ENCODE peak calls at places on chromosomes 12 and 14, in six cellular contexts. K is CD8-positive, alpha-beta T cell; M is lower leg skin; N is HCEC 1CT; Y is iris pigment epithelial cell; P is CD4-positive, alpha-beta memory T cell. C is an unnamed sample.

GRCh38 chr14:42950363-42950762 is 1343.7 kb downstream of the LRFN5 start:
- DNase-seq in K (no peak), M (no peak), N (no peak), Y (no peak), P (no peak), C (no peak)

GRCh38 chr14:69005432-69006148 is 26.5 kb upstream of the ACTN1 start:
- DNase-seq in K (no peak), M (peak; percentile 92), N (peak; percentile 84), Y (peak; percentile 95), P (no peak), C (no peak)

GRCh38 chr14:103871596-103872480 is 24.5 kb upstream of the PPP1R13B start:
- DNase-seq in K (peak; percentile 79), M (no peak), N (no peak), Y (no peak), P (peak; percentile 62), C (no peak)

GRCh38 chr12:77032406-77032805 is 33.0 kb downstream of the E2F7 start:
- DNase-seq in K (no peak), M (no peak), N (peak; percentile 82), Y (peak; percentile 62), P (no peak), C (no peak)

GRCh38 chr14:102690509-102691286 is 86.6 kb upstream of the TRAF3 start:
- DNase-seq in K (no peak), M (no peak), N (no peak), Y (no peak), P (no peak), C (no peak)

GRCh38 chr14:71620401-71620800 is 311.8 kb upstream of the RGS6 start:
- DNase-seq in K (no peak), M (no peak), N (peak; percentile 76), Y (peak; percentile 88), P (no peak), C (no peak)

GRCh38 chr14:82905762-82906161 is 1372.1 kb upstream of the SEL1L start:
- DNase-seq in K (no peak), M (no peak), N (no peak), Y (no peak), P (no peak), C (no peak)

GRCh38 chr12:101839324-101840283 is 8.8 kb upstream of the GNPTAB start:
- DNase-seq in K (peak; percentile 73), M (no peak), N (peak; percentile 50), Y (peak; percentile 66), P (peak; percentile 71), C (no peak)

GRCh38 chr12:108526482-108527234 is 11.6 kb downstream of the FICD start:
- DNase-seq in K (no peak), M (no peak), N (no peak), Y (peak; percentile 52), P (no peak), C (no peak)

GRCh38 chr12:120181991-120182631 is 12.4 kb downstream of the GCN1 start:
- DNase-seq in K (no peak), M (no peak), N (peak; percentile 47), Y (peak; percentile 75), P (no peak), C (no peak)

GRCh38 chr14:64540208-64541202 is at the start of gene HSPA2:
- DNase-seq in K (peak; percentile 93), M (peak; percentile 100), N (peak; percentile 97), Y (peak; percentile 100), P (peak; percentile 94), C (peak; percentile 58)

GRCh38 chr12:104715562-104716182 is 242.4 kb downstream of the SLC41A2 start:
- DNase-seq in K (no peak), M (no peak), N (no peak), Y (no peak), P (no peak), C (no peak)

GRCh38 chr14:81206115-81206514 is 14.6 kb downstream of the GTF2A1 start:
- DNase-seq in K (no peak), M (no peak), N (no peak), Y (no peak), P (no peak), C (no peak)

GRCh38 chr12:27179399-27180214 is 64.5 kb upstream of the STK38L start:
- DNase-seq in K (no peak), M (no peak), N (peak; percentile 96), Y (peak; percentile 99), P (peak; percentile 2), C (no peak)

GRCh38 chr12:127822743-127823433 is 444.1 kb upstream of the TMEM132C start:
- DNase-seq in K (no peak), M (no peak), N (no peak), Y (no peak), P (no peak), C (no peak)

GRCh38 chr12:124007810-124008570 is 35.0 kb downstream of the ZNF664 start:
- DNase-seq in K (no peak), M (peak; percentile 61), N (peak; percentile 25), Y (peak; percentile 66), P (no peak), C (no peak)

GRCh38 chr12:89247541-89247942 is 104.8 kb downstream of the DUSP6 start:
- DNase-seq in K (no peak), M (no peak), N (peak; percentile 50), Y (no peak), P (no peak), C (peak; percentile 26)

GRCh38 chr12:49609059-49609874 is 3.8 kb upstream of the FAM186B start:
- DNase-seq in K (no peak), M (no peak), N (no peak), Y (no peak), P (no peak), C (no peak)

GRCh38 chr14:82403972-82404371 is 870.3 kb upstream of the SEL1L start:
- DNase-seq in K (no peak), M (no peak), N (no peak), Y (no peak), P (no peak), C (no peak)

GRCh38 chr14:55580401-55581010 is 499 bp downstream of the KTN1 start:
- DNase-seq in K (peak; percentile 60), M (peak; percentile 88), N (peak; percentile 17), Y (no peak), P (peak; percentile 58), C (no peak)

GRCh38 chr12:84911331-84912190 is 1.0 kb downstream of the SLC6A15 start:
- DNase-seq in K (no peak), M (peak; percentile 91), N (peak; percentile 87), Y (peak; percentile 93), P (no peak), C (peak; percentile 36)

GRCh38 chr14:29643415-29644206 is 284.0 kb downstream of the PRKD1 start:
- DNase-seq in K (no peak), M (no peak), N (peak; percentile 26), Y (peak; percentile 81), P (no peak), C (no peak)

GRCh38 chr12:65656904-65657351 is 167.4 kb upstream of the HMGA2 start:
- DNase-seq in K (no peak), M (no peak), N (peak; percentile 100), Y (peak; percentile 99), P (no peak), C (no peak)

GRCh38 chr12:92871121-92871520 is 58.0 kb downstream of the EEA1 start:
- DNase-seq in K (no peak), M (no peak), N (no peak), Y (no peak), P (no peak), C (no peak)

GRCh38 chr12:3145546-3146310 is 68.5 kb downstream of the TSPAN9 start:
- DNase-seq in K (no peak), M (no peak), N (no peak), Y (no peak), P (no peak), C (no peak)

GRCh38 chr14:103260629-103261124 is 73.4 kb upstream of the EIF5 start:
- DNase-seq in K (no peak), M (peak; percentile 91), N (peak; percentile 17), Y (peak; percentile 52), P (no peak), C (no peak)

GRCh38 chr14:53022593-53022992 is 71.7 kb upstream of the FERMT2 start:
- DNase-seq in K (no peak), M (no peak), N (peak; percentile 8), Y (no peak), P (no peak), C (no peak)

GRCh38 chr14:24032727-24033418 is 18.9 kb upstream of the CARMIL3 start:
- DNase-seq in K (no peak), M (no peak), N (peak; percentile 86), Y (peak; percentile 97), P (no peak), C (no peak)